ENCODE peak calls at places on chromosomes 4 and X, in five cellular contexts. One of them, this sample, is unnamed.

GRCh38 chr4:177667687-177668086 is 225.4 kb upstream of the AGA start:
- DNase-seq in upper lobe of right lung: no peak
- DNase-seq in fibroblast of lung: no peak
- DNase-seq in breast epithelium: no peak
- DNase-seq in IMR-90: no peak
- DNase-seq in this sample: no peak

GRCh38 chr4:105147226-105148151 is 813 bp downstream of the TET2 start:
- DNase-seq in upper lobe of right lung: no peak
- DNase-seq in fibroblast of lung: peak
- DNase-seq in breast epithelium: no peak
- DNase-seq in IMR-90: peak
- DNase-seq in this sample: peak

GRCh38 chr4:119240128-119240527 is 27.6 kb downstream of the USP53 start:
- DNase-seq in upper lobe of right lung: no peak
- DNase-seq in fibroblast of lung: no peak
- DNase-seq in breast epithelium: no peak
- DNase-seq in IMR-90: no peak
- DNase-seq in this sample: no peak

GRCh38 chr4:163815776-163816175 is 321.3 kb downstream of the TMA16 start:
- DNase-seq in upper lobe of right lung: no peak
- DNase-seq in fibroblast of lung: no peak
- DNase-seq in breast epithelium: no peak
- DNase-seq in IMR-90: no peak
- DNase-seq in this sample: no peak

GRCh38 chr4:139734201-139734874 is 68.7 kb downstream of the MGST2 start:
- DNase-seq in upper lobe of right lung: no peak
- DNase-seq in fibroblast of lung: peak
- DNase-seq in breast epithelium: peak
- DNase-seq in IMR-90: peak
- DNase-seq in this sample: peak

GRCh38 chr4:148369919-148370318 is 72.3 kb downstream of the NR3C2 start:
- DNase-seq in upper lobe of right lung: no peak
- DNase-seq in fibroblast of lung: no peak
- DNase-seq in breast epithelium: no peak
- DNase-seq in IMR-90: no peak
- DNase-seq in this sample: no peak

GRCh38 chrX:154797006-154797405 is 8.3 kb downstream of the MPP1 start:
- DNase-seq in upper lobe of right lung: no peak
- DNase-seq in fibroblast of lung: peak
- DNase-seq in breast epithelium: no peak
- DNase-seq in IMR-90: no peak
- DNase-seq in this sample: no peak

GRCh38 chr4:657338-658030 is 16.6 kb downstream of the ATP5ME start:
- DNase-seq in upper lobe of right lung: no peak
- DNase-seq in fibroblast of lung: no peak
- DNase-seq in breast epithelium: no peak
- DNase-seq in IMR-90: no peak
- DNase-seq in this sample: no peak

GRCh38 chr4:96736352-96736889 is 896.5 kb downstream of the PDHA2 start:
- DNase-seq in upper lobe of right lung: no peak
- DNase-seq in fibroblast of lung: peak
- DNase-seq in breast epithelium: no peak
- DNase-seq in IMR-90: no peak
- DNase-seq in this sample: peak

GRCh38 chr4:133997440-133997839 is 204.1 kb downstream of the PABPC4L start:
- DNase-seq in upper lobe of right lung: no peak
- DNase-seq in fibroblast of lung: peak
- DNase-seq in breast epithelium: no peak
- DNase-seq in IMR-90: peak
- DNase-seq in this sample: peak

GRCh38 chr4:91025240-91026173 is 898.3 kb downstream of the CCSER1 start:
- DNase-seq in upper lobe of right lung: no peak
- DNase-seq in fibroblast of lung: no peak
- DNase-seq in breast epithelium: no peak
- DNase-seq in IMR-90: no peak
- DNase-seq in this sample: no peak

GRCh38 chr4:112767386-112767785 is 130.4 kb downstream of the LARP7 start:
- DNase-seq in upper lobe of right lung: no peak
- DNase-seq in fibroblast of lung: no peak
- DNase-seq in breast epithelium: no peak
- DNase-seq in IMR-90: no peak
- DNase-seq in this sample: no peak

GRCh38 chr4:112765317-112765989 is 128.5 kb downstream of the LARP7 start:
- DNase-seq in upper lobe of right lung: no peak
- DNase-seq in fibroblast of lung: peak
- DNase-seq in breast epithelium: no peak
- DNase-seq in IMR-90: peak
- DNase-seq in this sample: peak

GRCh38 chr4:112770111-112770510 is 133.2 kb downstream of the LARP7 start:
- DNase-seq in upper lobe of right lung: no peak
- DNase-seq in fibroblast of lung: no peak
- DNase-seq in breast epithelium: no peak
- DNase-seq in IMR-90: no peak
- DNase-seq in this sample: no peak

DNA sequence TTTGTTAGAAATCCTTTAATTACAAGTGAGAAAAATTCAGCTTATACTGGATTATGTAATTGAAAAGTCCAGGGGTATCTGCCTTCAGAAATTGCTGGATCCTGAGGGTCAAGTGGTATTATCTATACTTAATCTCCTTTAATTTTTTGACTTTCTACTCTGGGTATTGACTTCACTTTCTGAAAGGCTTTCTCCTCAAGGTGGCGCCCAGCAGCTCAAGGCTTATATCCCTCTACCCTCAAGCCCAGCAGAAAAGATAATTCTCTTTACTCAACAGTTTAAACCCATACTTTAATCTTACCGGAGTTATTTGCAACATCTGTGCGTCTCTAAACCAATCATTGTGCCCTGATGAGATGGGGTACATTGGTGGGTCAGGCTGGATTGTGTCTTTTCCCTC is 129.5 kb downstream of the LARP7 start:
- DNase-seq in upper lobe of right lung: no peak
- DNase-seq in fibroblast of lung: peak
- DNase-seq in breast epithelium: no peak
- DNase-seq in IMR-90: peak
- DNase-seq in this sample: peak
- TF ChIP-seq CTCF in upper lobe of right lung: no peak
- TF ChIP-seq CTCF in fibroblast of lung: peak
- TF ChIP-seq CTCF in breast epithelium: no peak
- TF ChIP-seq CTCF in IMR-90: peak
- TF ChIP-seq CTCF in this sample: peak

GRCh38 chr4:182913621-182914020 is 3.6 kb downstream of the DCTD start:
- DNase-seq in upper lobe of right lung: no peak
- DNase-seq in fibroblast of lung: no peak
- DNase-seq in breast epithelium: no peak
- DNase-seq in IMR-90: no peak
- DNase-seq in this sample: no peak
- H3K4me3 ChIP-seq in upper lobe of right lung: no peak
- H3K4me3 ChIP-seq in fibroblast of lung: no peak
- H3K4me3 ChIP-seq in breast epithelium: no peak
- H3K4me3 ChIP-seq in IMR-90: no peak
- H3K4me3 ChIP-seq in this sample: no peak

GRCh38 chr4:115119804-115120352 is 6.5 kb upstream of the NDST4 start:
- DNase-seq in upper lobe of right lung: no peak
- DNase-seq in fibroblast of lung: no peak
- DNase-seq in breast epithelium: no peak
- DNase-seq in IMR-90: no peak
- DNase-seq in this sample: no peak
- TF ChIP-seq CTCF in upper lobe of right lung: no peak
- TF ChIP-seq CTCF in fibroblast of lung: no peak
- TF ChIP-seq CTCF in breast epithelium: no peak
- TF ChIP-seq CTCF in IMR-90: no peak
- TF ChIP-seq CTCF in this sample: no peak

DNA sequence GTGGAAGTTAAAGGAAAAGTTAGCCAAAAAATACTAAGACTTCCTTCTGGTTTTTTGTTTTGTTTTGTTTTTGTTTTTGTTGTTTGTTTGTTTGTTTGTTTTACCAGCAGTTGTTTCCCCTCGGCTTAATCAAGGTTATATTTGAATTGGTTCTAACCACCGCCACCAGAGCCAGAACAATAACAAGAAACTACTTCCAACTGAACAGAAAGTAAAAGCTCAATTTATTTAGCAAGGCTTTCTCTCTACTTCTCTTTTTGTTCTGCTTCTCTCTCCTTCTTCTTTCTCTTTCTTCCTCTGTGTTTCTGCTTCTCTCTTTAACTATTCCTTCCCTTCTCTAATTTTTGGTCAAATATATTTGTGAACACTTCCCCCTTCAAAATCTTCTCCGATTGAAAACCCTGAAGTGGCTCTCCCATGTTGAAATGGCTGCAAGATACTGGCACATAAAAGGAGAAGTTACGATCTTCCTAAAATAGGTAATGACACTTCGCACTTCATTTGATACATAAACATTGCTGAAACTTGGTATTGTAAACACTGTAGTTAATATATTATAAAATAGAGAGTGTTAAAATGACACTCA is 1195.9 kb upstream of the PRKX start:
- DNase-seq in upper lobe of right lung: no peak
- DNase-seq in fibroblast of lung: no peak
- DNase-seq in breast epithelium: no peak
- DNase-seq in IMR-90: no peak
- DNase-seq in this sample: no peak
- H3K4me3 ChIP-seq in upper lobe of right lung: no peak
- H3K4me3 ChIP-seq in fibroblast of lung: no peak
- H3K4me3 ChIP-seq in breast epithelium: no peak
- H3K4me3 ChIP-seq in IMR-90: no peak
- H3K4me3 ChIP-seq in this sample: no peak

DNA sequence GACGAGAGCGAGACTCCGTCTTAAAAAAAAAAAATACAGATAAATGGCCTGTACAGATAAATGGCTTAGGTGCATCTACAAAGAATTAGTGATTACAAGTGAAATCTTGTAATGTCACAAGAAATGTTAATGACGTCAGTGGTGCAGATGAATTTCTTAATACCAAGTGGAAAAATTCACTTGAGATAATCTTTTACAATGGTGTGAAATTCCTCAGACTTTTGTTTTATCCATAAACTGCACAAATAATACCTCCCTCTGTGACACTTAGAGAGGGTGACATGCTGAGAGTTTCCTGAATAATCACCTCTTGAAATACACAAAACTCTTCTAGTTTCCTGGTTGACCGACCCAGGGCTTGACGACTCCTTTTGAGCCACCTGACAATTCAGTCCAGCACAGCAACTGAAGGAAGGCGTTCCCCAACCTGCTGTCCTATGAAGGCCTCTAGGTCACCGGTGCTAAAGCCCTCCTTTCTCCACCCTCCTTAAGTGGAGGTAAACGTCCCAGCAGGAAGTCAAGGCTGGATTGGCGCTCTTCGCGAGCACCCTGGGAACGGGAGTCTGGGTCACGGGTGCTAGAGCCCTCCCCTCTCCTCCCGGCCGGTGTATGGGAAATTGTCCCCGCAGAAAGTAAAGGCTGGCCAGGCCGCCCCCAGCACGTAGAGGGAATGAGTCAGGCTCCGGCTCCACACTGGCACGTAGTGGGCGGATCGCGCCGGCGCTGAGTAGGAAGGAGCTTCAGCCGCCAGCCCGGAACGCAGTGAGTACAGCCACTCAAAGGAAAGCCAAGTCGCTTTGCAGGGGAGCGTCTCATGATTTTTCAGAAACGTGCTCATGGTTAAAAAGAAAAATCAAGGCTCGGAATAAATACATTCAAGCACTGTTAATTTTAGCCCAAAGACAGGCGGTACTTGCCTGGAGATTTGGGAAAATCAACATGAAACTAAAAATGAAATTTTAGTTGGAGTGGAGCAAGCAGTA is at the start of gene TMEM144:
- DNase-seq in upper lobe of right lung: peak
- DNase-seq in fibroblast of lung: peak
- DNase-seq in breast epithelium: peak
- DNase-seq in IMR-90: peak
- DNase-seq in this sample: peak
- TF ChIP-seq CTCF in upper lobe of right lung: no peak
- TF ChIP-seq CTCF in fibroblast of lung: peak
- TF ChIP-seq CTCF in breast epithelium: no peak
- TF ChIP-seq CTCF in IMR-90: peak
- TF ChIP-seq CTCF in this sample: peak

GRCh38 chr4:7908668-7909067 is 31.0 kb downstream of the AFAP1 start:
- DNase-seq in upper lobe of right lung: no peak
- DNase-seq in fibroblast of lung: no peak
- DNase-seq in breast epithelium: no peak
- DNase-seq in IMR-90: no peak
- DNase-seq in this sample: no peak

GRCh38 chr4:7909463-7909862 is 30.2 kb downstream of the AFAP1 start:
- DNase-seq in upper lobe of right lung: no peak
- DNase-seq in fibroblast of lung: peak
- DNase-seq in breast epithelium: no peak
- DNase-seq in IMR-90: no peak
- DNase-seq in this sample: no peak

GRCh38 chr4:7911044-7911578 is 28.6 kb downstream of the AFAP1 start:
- DNase-seq in upper lobe of right lung: no peak
- DNase-seq in fibroblast of lung: peak
- DNase-seq in breast epithelium: no peak
- DNase-seq in IMR-90: peak
- DNase-seq in this sample: peak

GRCh38 chr4:7909966-7910720 is 29.5 kb downstream of the AFAP1 start:
- DNase-seq in upper lobe of right lung: no peak
- DNase-seq in fibroblast of lung: peak
- DNase-seq in breast epithelium: no peak
- DNase-seq in IMR-90: peak
- DNase-seq in this sample: peak

DNA sequence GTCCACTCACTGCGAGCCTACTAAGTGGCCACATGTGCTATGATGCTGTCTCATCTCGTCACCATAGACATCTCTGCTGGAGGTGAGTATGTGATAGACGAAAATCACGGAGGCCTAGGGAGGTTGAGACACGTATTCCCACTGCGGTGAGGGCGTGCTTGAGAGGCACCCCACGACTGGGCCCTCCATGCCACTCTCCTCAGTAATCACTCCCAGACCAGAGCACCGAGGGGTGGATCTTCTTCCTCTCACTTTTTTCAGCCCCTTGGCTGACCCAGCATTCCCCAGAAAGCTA is 29.0 kb downstream of the AFAP1 start:
- DNase-seq in upper lobe of right lung: no peak
- DNase-seq in fibroblast of lung: no peak
- DNase-seq in breast epithelium: no peak
- DNase-seq in IMR-90: no peak
- DNase-seq in this sample: no peak
- H3K4me3 ChIP-seq in upper lobe of right lung: peak
- H3K4me3 ChIP-seq in fibroblast of lung: peak
- H3K4me3 ChIP-seq in breast epithelium: no peak
- H3K4me3 ChIP-seq in IMR-90: no peak
- H3K4me3 ChIP-seq in this sample: peak

GRCh38 chrX:129462707-129463106 is 60.6 kb downstream of the SMARCA1 start:
- DNase-seq in upper lobe of right lung: no peak
- DNase-seq in fibroblast of lung: no peak
- DNase-seq in breast epithelium: no peak
- DNase-seq in IMR-90: no peak
- DNase-seq in this sample: no peak
- TF ChIP-seq CTCF in upper lobe of right lung: no peak
- TF ChIP-seq CTCF in fibroblast of lung: no peak
- TF ChIP-seq CTCF in breast epithelium: no peak
- TF ChIP-seq CTCF in IMR-90: no peak
- TF ChIP-seq CTCF in this sample: peak

DNA sequence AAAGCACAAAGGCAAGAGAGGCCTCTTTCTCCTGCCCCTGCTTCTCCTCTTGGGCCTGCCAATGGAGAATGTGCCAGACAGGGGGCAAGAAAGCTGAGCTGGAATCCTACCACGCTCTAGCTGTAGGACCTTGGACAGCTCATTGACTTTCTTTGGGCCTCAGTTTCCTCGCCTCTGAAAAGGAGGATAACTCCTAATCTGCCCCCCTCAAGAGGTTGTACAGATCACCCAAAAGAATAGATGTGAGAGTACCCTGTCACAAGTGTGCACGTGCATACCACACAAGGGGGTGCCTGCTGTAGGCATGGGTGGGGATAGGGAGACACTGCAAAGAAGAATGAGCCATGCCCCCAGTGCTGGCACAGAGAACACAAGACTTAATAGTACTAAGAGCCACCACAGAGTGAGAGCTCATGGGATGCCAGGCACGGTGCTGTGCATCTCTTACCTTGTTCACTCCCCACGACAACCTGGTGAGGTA is 2.3 kb downstream of the SASH3 start:
- DNase-seq in upper lobe of right lung: no peak
- DNase-seq in fibroblast of lung: no peak
- DNase-seq in breast epithelium: no peak
- DNase-seq in IMR-90: no peak
- DNase-seq in this sample: no peak
- H3K4me3 ChIP-seq in upper lobe of right lung: peak
- H3K4me3 ChIP-seq in fibroblast of lung: no peak
- H3K4me3 ChIP-seq in breast epithelium: no peak
- H3K4me3 ChIP-seq in IMR-90: no peak
- H3K4me3 ChIP-seq in this sample: no peak

This sample was measured in fibroblast of villous mesenchyme.